ENCODE peak calls at places on chromosomes 2 and 18, in seven cellular contexts. J is fibroblast of mammary gland, A is fibroblast of villous mesenchyme, X is prostate gland, P is fibroblast of the aortic adventitia, F is AG04450, V is GM12864. D is an unnamed sample.

GRCh38 chr18:3652380-3653262 is 202.6 kb downstream of the TGIF1 start:
- DNase-seq in V (peak), A (peak), F (peak), P (peak), X (peak), J (peak), D (peak)

GRCh38 chr2:119517433-119517832 is 6.8 kb downstream of the SCTR start:
- DNase-seq in F (no peak), X (peak), P (peak), A (peak), V (peak), J (peak), D (no peak)

GRCh38 chr2:74952575-74952974 is 5.9 kb upstream of the POLE4 start:
- DNase-seq in P (no peak), F (no peak), X (no peak), A (no peak), J (no peak), V (no peak), D (no peak)

GRCh38 chr2:64766841-64767669 is 113.3 kb upstream of the SERTAD2 start:
- DNase-seq in X (no peak), J (peak), P (peak), F (no peak), V (no peak), A (peak), D (no peak)

GRCh38 chr2:34652636-34653035 is 1053.5 kb upstream of the FAM98A start:
- DNase-seq in A (peak), V (no peak), X (no peak), J (peak), P (peak), F (no peak), D (no peak)

GRCh38 chr2:230054079-230054478 is 14.6 kb downstream of the SLC16A14 start:
- DNase-seq in J (peak), V (no peak), F (no peak), X (no peak), A (peak), P (peak), D (no peak)

GRCh38 chr2:141741652-141742051 is 389.2 kb downstream of the LRP1B start:
- DNase-seq in A (no peak), V (no peak), P (no peak), J (no peak), X (no peak), F (no peak), D (no peak)

GRCh38 chr2:36079793-36080192 is 275.8 kb upstream of the CRIM1 start:
- DNase-seq in X (no peak), F (no peak), P (no peak), A (no peak), J (no peak), V (no peak), D (no peak)

GRCh38 chr18:61322265-61322873 is 10.9 kb upstream of the CDH20 start:
- DNase-seq in J (peak), V (no peak), X (no peak), P (peak), A (peak), F (peak), D (no peak)

GRCh38 chr18:60452424-60452823 is 79.8 kb upstream of the MC4R start:
- DNase-seq in F (no peak), A (no peak), J (peak), X (no peak), V (no peak), P (peak), D (no peak)

GRCh38 chr18:47912343-47912742 is 18.1 kb downstream of the SMAD2 start:
- DNase-seq in F (no peak), A (no peak), X (no peak), P (peak), V (no peak), J (peak), D (no peak)

GRCh38 chr2:128310761-128311160 is 7.9 kb downstream of the HS6ST1 start:
- DNase-seq in A (no peak), P (no peak), J (no peak), V (no peak), F (no peak), X (no peak), D (no peak)

GRCh38 chr2:177175917-177176668 is 36.5 kb upstream of the HNRNPA3 start:
- DNase-seq in V (no peak), P (no peak), A (no peak), F (no peak), X (no peak), J (no peak), D (no peak)

GRCh38 chr2:240565267-240566202 is 2.7 kb upstream of the RNPEPL1 start:
- DNase-seq in P (peak), V (peak), X (peak), A (peak), J (peak), F (no peak), D (peak)

GRCh38 chr2:34836361-34836760 is 1237.3 kb upstream of the FAM98A start:
- DNase-seq in V (no peak), A (no peak), P (no peak), J (no peak), F (no peak), X (no peak), D (no peak)

DNA sequence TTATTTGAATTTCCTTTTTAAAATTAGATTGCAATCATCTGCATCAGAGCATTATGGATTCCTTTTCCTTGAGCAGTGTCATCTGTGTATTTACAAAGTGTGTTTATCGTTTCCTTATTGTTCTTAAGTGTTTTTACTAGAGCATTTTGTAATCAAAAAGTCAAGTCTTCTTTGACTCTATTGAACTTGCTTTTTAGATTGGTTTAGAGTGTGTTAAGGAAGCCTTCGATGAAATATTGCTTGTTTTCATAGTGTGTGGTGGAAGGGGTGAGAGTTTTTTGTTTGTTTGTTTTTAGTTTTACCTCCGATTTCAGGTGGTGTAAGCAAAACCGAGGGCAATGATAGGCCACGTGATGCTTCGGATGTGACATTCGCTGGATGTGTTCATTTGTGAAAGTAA is 45.7 kb downstream of the ARHGAP28 start:
- DNase-seq in P (no peak), X (no peak), A (no peak), J (no peak), F (no peak), V (no peak), D (no peak)
- H3K4me3 ChIP-seq in P (no peak), X (no peak), A (no peak), J (no peak), F (no peak), V (no peak), D (no peak)

GRCh38 chr2:9113262-9113661 is 93.3 kb upstream of the ASAP2 start:
- DNase-seq in P (no peak), J (no peak), X (no peak), F (no peak), V (no peak), A (no peak), D (no peak)

GRCh38 chr2:9115219-9115618 is 91.4 kb upstream of the ASAP2 start:
- DNase-seq in A (no peak), V (no peak), J (no peak), F (no peak), P (no peak), X (no peak), D (no peak)

GRCh38 chr2:9112079-9112721 is 94.4 kb upstream of the ASAP2 start:
- DNase-seq in X (no peak), V (no peak), A (peak), J (peak), P (peak), F (peak), D (peak)

GRCh38 chr2:9114457-9114856 is 92.2 kb upstream of the ASAP2 start:
- DNase-seq in V (no peak), J (peak), X (no peak), A (no peak), F (no peak), P (no peak), D (no peak)

DNA sequence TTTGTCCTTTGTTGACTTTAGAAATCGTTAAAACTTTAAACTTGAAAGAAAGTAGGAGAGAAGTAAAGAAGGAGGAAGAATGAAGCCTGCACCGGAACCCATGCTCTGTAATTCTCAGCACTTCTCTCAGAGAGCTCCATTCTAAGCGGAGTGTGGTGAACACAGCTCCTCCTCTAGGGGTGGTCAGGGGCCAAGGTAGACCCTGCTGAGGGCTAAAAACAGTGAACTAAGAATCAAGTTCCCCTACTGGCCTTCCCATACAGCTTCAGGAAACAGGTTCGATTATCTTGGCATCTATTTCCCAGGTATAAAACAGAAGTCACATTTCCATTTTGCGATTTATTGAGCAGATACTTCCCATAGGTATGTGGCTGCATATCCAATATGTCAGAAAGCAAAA is 92.7 kb upstream of the ASAP2 start:
- DNase-seq in J (no peak), V (no peak), F (no peak), P (no peak), X (no peak), A (no peak), D (peak)
- TF ChIP-seq CTCF in J (no peak), V (no peak), F (no peak), P (no peak), X (no peak), A (no peak), D (no peak)

GRCh38 chr2:235966932-235967331 is 201.3 kb downstream of the GBX2 start:
- DNase-seq in P (no peak), V (no peak), J (no peak), F (no peak), X (no peak), A (no peak), D (no peak)
- H3K4me3 ChIP-seq in P (no peak), V (no peak), J (no peak), F (no peak), X (no peak), A (no peak), D (no peak)

GRCh38 chr18:57909620-57910019 is 106.5 kb upstream of the ATP8B1 start:
- DNase-seq in F (no peak), J (peak), P (peak), A (no peak), X (no peak), V (no peak), D (no peak)

GRCh38 chr18:57910134-57910533 is 107.0 kb upstream of the ATP8B1 start:
- DNase-seq in P (no peak), J (no peak), F (no peak), X (no peak), A (no peak), V (no peak), D (no peak)

GRCh38 chr18:57908092-57908491 is 105.0 kb upstream of the ATP8B1 start:
- DNase-seq in J (no peak), A (no peak), X (no peak), V (no peak), P (no peak), F (no peak), D (no peak)

GRCh38 chr18:57910817-57911216 is 107.7 kb upstream of the ATP8B1 start:
- DNase-seq in P (no peak), X (no peak), A (no peak), F (no peak), V (no peak), J (no peak), D (no peak)

GRCh38 chr18:57906852-57907251 is 103.7 kb upstream of the ATP8B1 start:
- DNase-seq in X (no peak), J (no peak), F (no peak), P (no peak), A (no peak), V (no peak), D (no peak)
- TF ChIP-seq CTCF in X (no peak), J (peak), F (peak), P (no peak), A (peak), V (peak), D (no peak)

GRCh38 chr2:54581326-54582039 is 125.4 kb downstream of the SPTBN1 start:
- DNase-seq in V (no peak), A (no peak), F (no peak), P (no peak), J (no peak), X (no peak), D (no peak)
- H3K4me3 ChIP-seq in V (peak), A (no peak), F (no peak), P (no peak), J (no peak), X (no peak), D (no peak)

DNA sequence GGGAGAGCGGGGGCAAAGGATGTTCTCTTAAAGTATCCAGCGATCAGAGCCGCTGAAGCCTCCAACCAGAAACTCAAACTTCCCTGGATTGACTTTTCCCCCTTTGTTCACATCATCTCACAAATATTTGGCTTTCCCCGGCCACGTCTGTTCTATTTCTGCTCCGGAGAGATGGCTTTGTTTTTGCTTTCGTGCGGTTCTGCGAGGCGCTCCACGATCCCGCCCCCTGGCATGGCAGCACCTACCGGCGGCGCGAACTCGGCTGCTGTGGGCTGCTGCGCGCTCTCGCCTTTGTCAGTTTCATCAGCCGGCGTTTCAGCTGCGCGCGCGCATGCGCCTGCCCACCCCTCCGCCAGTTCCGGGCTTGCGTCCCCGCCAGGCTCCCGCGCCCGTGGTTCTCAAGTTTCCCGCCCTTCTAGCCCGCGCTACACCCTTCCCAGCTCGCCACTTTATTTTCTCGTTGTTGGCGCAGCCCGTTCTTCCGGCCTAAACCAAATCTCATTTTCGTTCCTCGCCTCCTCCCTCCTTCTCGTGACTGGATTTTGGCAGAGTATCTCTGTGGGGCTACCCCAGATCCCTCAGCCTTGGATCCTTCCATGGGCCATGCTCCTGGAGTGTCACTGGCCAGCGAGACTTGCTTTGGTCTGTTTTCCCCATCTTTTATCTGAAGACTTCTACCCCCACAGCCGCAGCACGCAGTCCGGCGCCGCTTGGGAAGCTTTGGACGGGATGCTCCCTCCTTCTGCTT is 98.0 kb downstream of the INSIG2 start:
- DNase-seq in J (peak), P (peak), V (peak), X (peak), F (peak), A (peak), D (peak)
- TF ChIP-seq CTCF in J (no peak), P (peak), V (no peak), X (no peak), F (no peak), A (no peak), D (no peak)

GRCh38 chr2:68716948-68717661 is 17.5 kb upstream of the ARHGAP25 start:
- DNase-seq in J (no peak), F (no peak), P (no peak), A (no peak), V (peak), X (no peak), D (no peak)

GRCh38 chr2:68719912-68720311 is 14.7 kb upstream of the ARHGAP25 start:
- DNase-seq in F (no peak), P (no peak), J (no peak), V (no peak), A (no peak), X (no peak), D (no peak)

GRCh38 chr2:68722712-68723111 is 11.9 kb upstream of the ARHGAP25 start:
- DNase-seq in F (no peak), V (no peak), P (no peak), X (no peak), J (no peak), A (no peak), D (no peak)

GRCh38 chr2:68721482-68722071 is 13.0 kb upstream of the ARHGAP25 start:
- DNase-seq in V (peak), J (no peak), X (no peak), F (no peak), A (no peak), P (no peak), D (no peak)

GRCh38 chr2:68720665-68721064 is 13.9 kb upstream of the ARHGAP25 start:
- DNase-seq in P (no peak), V (no peak), X (no peak), A (no peak), F (no peak), J (no peak), D (no peak)
- H3K4me3 ChIP-seq in P (no peak), V (no peak), X (no peak), A (no peak), F (no peak), J (no peak), D (no peak)

GRCh38 chr2:3807853-3808252 is 104.5 kb downstream of the DCDC2C start:
- DNase-seq in V (no peak), X (no peak), J (peak), F (peak), P (no peak), A (peak), D (no peak)

GRCh38 chr2:3806730-3807129 is 103.4 kb downstream of the DCDC2C start:
- DNase-seq in P (no peak), A (no peak), X (no peak), F (no peak), V (no peak), J (no peak), D (no peak)

GRCh38 chr2:3801506-3801905 is 98.1 kb downstream of the DCDC2C start:
- DNase-seq in J (no peak), F (no peak), P (no peak), A (no peak), X (no peak), V (no peak), D (no peak)

GRCh38 chr2:3805120-3805519 is 101.7 kb downstream of the DCDC2C start:
- DNase-seq in J (no peak), F (no peak), A (no peak), P (no peak), X (peak), V (no peak), D (no peak)
- TF ChIP-seq CTCF in J (peak), F (peak), A (peak), P (no peak), X (no peak), V (peak), D (no peak)

GRCh38 chr2:25835906-25836305 is 42.4 kb downstream of the ASXL2 start:
- DNase-seq in P (no peak), F (no peak), J (no peak), A (no peak), V (no peak), X (no peak), D (no peak)
- H3K4me3 ChIP-seq in P (no peak), F (no peak), J (no peak), A (no peak), V (no peak), X (no peak), D (no peak)

GRCh38 chr2:106852103-106852502 is 33.9 kb downstream of the ST6GAL2 start:
- DNase-seq in P (no peak), F (no peak), X (no peak), A (no peak), J (no peak), V (no peak), D (no peak)
- TF ChIP-seq CTCF in P (no peak), F (no peak), X (no peak), A (no peak), J (no peak), V (no peak), D (no peak)

D was measured in ascending aorta.